ENCODE peak calls at places on chromosomes 7 and 10, in eight cellular contexts. One of them, this sample, is unnamed.
A peak's percentile ranks its signal among the peaks of the same experiment; 100 is the strongest.

GRCh38 chr7:113199841-113200240 is 81.5 kb upstream of the SMIM30 start:
- DNase-seq in lung microvascular endothelial cell: no peak
- DNase-seq in anterior cingulate cortex: no peak
- DNase-seq in iPS-NIHi11: no peak
- DNase-seq in KBM-7: no peak
- DNase-seq in stimulated activated CD8-positive, alpha-beta memory T cell treated with anti-CD3 and anti-CD28 coated beads, Interleukin-7, amount 100 ng/mL, for 1 hour: no peak
- DNase-seq in Calu3: peak; percentile 8
- DNase-seq in T-helper 9 cell: no peak
- DNase-seq in this sample: no peak

GRCh38 chr7:80154656-80155325 is 20.2 kb downstream of the GNAI1 start:
- DNase-seq in T-helper 9 cell: no peak
- DNase-seq in lung microvascular endothelial cell: peak; percentile 41
- DNase-seq in stimulated activated CD8-positive, alpha-beta memory T cell treated with anti-CD3 and anti-CD28 coated beads, Interleukin-7, amount 100 ng/mL, for 1 hour: no peak
- DNase-seq in KBM-7: no peak
- DNase-seq in Calu3: no peak
- DNase-seq in iPS-NIHi11: no peak
- DNase-seq in anterior cingulate cortex: no peak
- DNase-seq in this sample: no peak

GRCh38 chr7:98394377-98394836 is 6.5 kb downstream of the BAIAP2L1 start:
- DNase-seq in lung microvascular endothelial cell: no peak
- DNase-seq in anterior cingulate cortex: no peak
- DNase-seq in Calu3: no peak
- DNase-seq in stimulated activated CD8-positive, alpha-beta memory T cell treated with anti-CD3 and anti-CD28 coated beads, Interleukin-7, amount 100 ng/mL, for 1 hour: no peak
- DNase-seq in T-helper 9 cell: no peak
- DNase-seq in KBM-7: no peak
- DNase-seq in iPS-NIHi11: no peak
- DNase-seq in this sample: no peak

GRCh38 chr7:96495751-96496216 is 173.9 kb upstream of the SLC25A13 start:
- DNase-seq in iPS-NIHi11: no peak
- DNase-seq in Calu3: no peak
- DNase-seq in T-helper 9 cell: no peak
- DNase-seq in anterior cingulate cortex: no peak
- DNase-seq in lung microvascular endothelial cell: no peak
- DNase-seq in KBM-7: no peak
- DNase-seq in stimulated activated CD8-positive, alpha-beta memory T cell treated with anti-CD3 and anti-CD28 coated beads, Interleukin-7, amount 100 ng/mL, for 1 hour: no peak
- DNase-seq in this sample: no peak

GRCh38 chr10:49243139-49243538 is 54.9 kb upstream of the TMEM273 start:
- DNase-seq in T-helper 9 cell: no peak
- DNase-seq in lung microvascular endothelial cell: no peak
- DNase-seq in anterior cingulate cortex: no peak
- DNase-seq in KBM-7: no peak
- DNase-seq in stimulated activated CD8-positive, alpha-beta memory T cell treated with anti-CD3 and anti-CD28 coated beads, Interleukin-7, amount 100 ng/mL, for 1 hour: no peak
- DNase-seq in Calu3: no peak
- DNase-seq in iPS-NIHi11: peak; percentile 41
- DNase-seq in this sample: no peak

GRCh38 chr10:100934084-100934659 is 21.4 kb downstream of the SLF2 start:
- DNase-seq in KBM-7: peak; percentile 36
- DNase-seq in iPS-NIHi11: peak; percentile 12
- DNase-seq in stimulated activated CD8-positive, alpha-beta memory T cell treated with anti-CD3 and anti-CD28 coated beads, Interleukin-7, amount 100 ng/mL, for 1 hour: no peak
- DNase-seq in Calu3: no peak
- DNase-seq in anterior cingulate cortex: no peak
- DNase-seq in lung microvascular endothelial cell: peak; percentile 42
- DNase-seq in T-helper 9 cell: no peak
- DNase-seq in this sample: no peak

GRCh38 chr7:30029696-30030095 is 1.5 kb downstream of the PLEKHA8 start:
- DNase-seq in anterior cingulate cortex: no peak
- DNase-seq in stimulated activated CD8-positive, alpha-beta memory T cell treated with anti-CD3 and anti-CD28 coated beads, Interleukin-7, amount 100 ng/mL, for 1 hour: no peak
- DNase-seq in KBM-7: peak; percentile 34
- DNase-seq in Calu3: peak; percentile 52
- DNase-seq in T-helper 9 cell: no peak
- DNase-seq in lung microvascular endothelial cell: no peak
- DNase-seq in iPS-NIHi11: no peak
- DNase-seq in this sample: no peak

GRCh38 chr7:35463176-35463575 is 209.3 kb upstream of the TBX20 start:
- DNase-seq in iPS-NIHi11: no peak
- DNase-seq in lung microvascular endothelial cell: no peak
- DNase-seq in stimulated activated CD8-positive, alpha-beta memory T cell treated with anti-CD3 and anti-CD28 coated beads, Interleukin-7, amount 100 ng/mL, for 1 hour: no peak
- DNase-seq in Calu3: no peak
- DNase-seq in anterior cingulate cortex: no peak
- DNase-seq in KBM-7: peak; percentile 79
- DNase-seq in T-helper 9 cell: no peak
- DNase-seq in this sample: no peak

GRCh38 chr10:80443531-80443974 is 10.6 kb upstream of the TSPAN14 start:
- DNase-seq in lung microvascular endothelial cell: peak; percentile 59
- DNase-seq in Calu3: peak; percentile 35
- DNase-seq in iPS-NIHi11: peak; percentile 33
- DNase-seq in stimulated activated CD8-positive, alpha-beta memory T cell treated with anti-CD3 and anti-CD28 coated beads, Interleukin-7, amount 100 ng/mL, for 1 hour: no peak
- DNase-seq in anterior cingulate cortex: no peak
- DNase-seq in KBM-7: no peak
- DNase-seq in T-helper 9 cell: no peak
- DNase-seq in this sample: no peak

GRCh38 chr10:21336476-21337170 is 188.9 kb downstream of the SKIDA1 start:
- DNase-seq in anterior cingulate cortex: no peak
- DNase-seq in T-helper 9 cell: no peak
- DNase-seq in lung microvascular endothelial cell: peak; percentile 78
- DNase-seq in Calu3: peak; percentile 80
- DNase-seq in iPS-NIHi11: peak; percentile 77
- DNase-seq in KBM-7: no peak
- DNase-seq in stimulated activated CD8-positive, alpha-beta memory T cell treated with anti-CD3 and anti-CD28 coated beads, Interleukin-7, amount 100 ng/mL, for 1 hour: no peak
- DNase-seq in this sample: peak; percentile 77

This sample was measured in suprapubic skin.